ENCODE peak calls at places on chromosomes 11 and 22, in four cellular contexts. U is lower leg skin, F is A549, T is body of pancreas. C is an unnamed sample.

GRCh38 chr22:44211946-44212930 is 31.5 kb downstream of the PARVG start:
- DNase-seq in F (no peak), T (no peak), U (peak), C (no peak)

GRCh38 chr11:60447070-60447469 is 8.6 kb upstream of the MS4A1 start:
- DNase-seq in U (no peak), T (no peak), F (no peak), C (no peak)

GRCh38 chr11:73227571-73228211 is 9.6 kb downstream of the P2RY2 start:
- DNase-seq in F (no peak), U (peak), T (peak), C (no peak)

GRCh38 chr22:25702046-25702445 is 39.9 kb upstream of the MYO18B start:
- DNase-seq in U (no peak), F (no peak), T (no peak), C (peak)

GRCh38 chr11:35177370-35177769 is 38.4 kb downstream of the CD44 start:
- DNase-seq in F (no peak), T (no peak), U (no peak), C (no peak)

GRCh38 chr11:119066481-119066880 is 1.1 kb upstream of the VPS11 start:
- DNase-seq in F (no peak), U (no peak), T (no peak), C (peak)

GRCh38 chr11:2216400-2217064 is 44.9 kb upstream of the TH start:
- DNase-seq in F (no peak), U (peak), T (no peak), C (peak)

GRCh38 chr22:25563757-25564319 is 637 bp upstream of the GRK3 start:
- DNase-seq in T (peak), F (no peak), U (no peak), C (peak)

GRCh38 chr11:15885913-15886698 is 470.2 kb downstream of the SOX6 start:
- DNase-seq in F (no peak), T (no peak), U (no peak), C (no peak)

GRCh38 chr11:74932797-74933196 is 16.1 kb downstream of the XRRA1 start:
- DNase-seq in U (no peak), F (no peak), T (no peak), C (no peak)

GRCh38 chr11:69645801-69646492 is 5.0 kb downstream of the CCND1 start:
- DNase-seq in U (no peak), F (no peak), T (no peak), C (no peak)

GRCh38 chr11:67293090-67293489 is 4.0 kb downstream of the ANKRD13D start:
- DNase-seq in U (no peak), F (no peak), T (no peak), C (no peak)

GRCh38 chr11:59556883-59557205 is 45.5 kb downstream of the OR4D9 start:
- DNase-seq in T (no peak), F (peak), U (no peak), C (peak)

GRCh38 chr11:7899418-7899817 is 31.6 kb downstream of the OR10A6 start:
- DNase-seq in U (no peak), T (no peak), F (no peak), C (no peak)

GRCh38 chr11:3994030-3994640 is 100.5 kb upstream of the RRM1 start:
- DNase-seq in F (peak), T (no peak), U (no peak), C (peak)

GRCh38 chr11:73154178-73154577 is 12.1 kb upstream of the FCHSD2 start:
- DNase-seq in U (peak), F (no peak), T (no peak), C (peak)

GRCh38 chr22:42769574-42770447 is 49.1 kb upstream of the A4GALT start:
- DNase-seq in F (peak), U (no peak), T (peak), C (peak)

GRCh38 chr11:123168955-123169484 is 26.0 kb downstream of the CLMP start:
- DNase-seq in T (no peak), F (no peak), U (peak), C (no peak)

GRCh38 chr22:19461506-19461905 is 14.0 kb upstream of the C22orf39 start:
- DNase-seq in U (no peak), F (no peak), T (no peak), C (no peak)

GRCh38 chr11:8948901-8949300 is 6.1 kb upstream of the ASCL3 start:
- DNase-seq in T (no peak), F (no peak), U (no peak), C (no peak)

GRCh38 chr11:19410032-19410431 is 169.3 kb upstream of the E2F8 start:
- DNase-seq in F (no peak), T (no peak), U (no peak), C (no peak)

GRCh38 chr11:83629775-83630174 is 343.6 kb upstream of the CCDC90B start:
- DNase-seq in F (no peak), U (no peak), T (no peak), C (no peak)

GRCh38 chr22:25475554-25476022 is 88.9 kb upstream of the GRK3 start:
- DNase-seq in F (peak), U (no peak), T (no peak), C (no peak)

GRCh38 chr11:108009497-108010360 is 1.0 kb downstream of the CUL5 start:
- DNase-seq in F (no peak), T (no peak), U (no peak), C (peak)

GRCh38 chr11:65870706-65871681 is 1.6 kb downstream of the EFEMP2 start:
- DNase-seq in T (no peak), U (no peak), F (no peak), C (peak)

GRCh38 chr11:107777094-107777493 is 65.2 kb upstream of the SLN start:
- DNase-seq in U (no peak), T (no peak), F (no peak), C (no peak)

GRCh38 chr11:70556884-70557741 is 158.8 kb downstream of the CTTN start:
- DNase-seq in U (no peak), F (peak), T (no peak), C (peak)

GRCh38 chr22:48670747-48671146 is 1156.9 kb downstream of the BRD1 start:
- DNase-seq in T (no peak), U (no peak), F (no peak), C (no peak)

GRCh38 chr22:17957683-17958082 is 66.7 kb downstream of the MICAL3 start:
- DNase-seq in U (no peak), F (no peak), T (no peak), C (no peak)

GRCh38 chr11:76152741-76153608 is 53.3 kb downstream of the WNT11 start:
- DNase-seq in T (no peak), F (no peak), U (peak), C (no peak)

GRCh38 chr11:22688914-22689313 is 22.5 kb downstream of the GAS2 start:
- DNase-seq in T (no peak), U (no peak), F (no peak), C (no peak)

GRCh38 chr11:86508604-86509471 is 134.2 kb downstream of the CCDC81 start:
- DNase-seq in T (no peak), U (no peak), F (peak), C (no peak)

GRCh38 chr11:114678125-114679036 is at the start of gene NXPE2:
- DNase-seq in T (no peak), F (peak), U (no peak), C (no peak)

GRCh38 chr22:23053051-23053707 is 17.1 kb upstream of the GNAZ start:
- DNase-seq in U (peak), F (no peak), T (no peak), C (no peak)

GRCh38 chr22:48742556-48743343 is 1084.9 kb downstream of the BRD1 start:
- DNase-seq in F (no peak), U (peak), T (no peak), C (no peak)

GRCh38 chr11:15826826-15827225 is 529.5 kb downstream of the SOX6 start:
- DNase-seq in F (peak), U (no peak), T (peak), C (peak)

GRCh38 chr11:10984250-10984649 is 126.4 kb upstream of the ZBED5 start:
- DNase-seq in T (no peak), F (peak), U (no peak), C (peak)

GRCh38 chr11:29153078-29153477 is 863.8 kb downstream of the KCNA4 start:
- DNase-seq in T (no peak), F (no peak), U (no peak), C (no peak)

GRCh38 chr11:17921620-17922473 is 91.0 kb downstream of the SERGEF start:
- DNase-seq in F (no peak), U (no peak), T (no peak), C (peak)
- H3K4me3 ChIP-seq in F (no peak), U (no peak), T (no peak), C (no peak)

GRCh38 chr11:95792700-95793099 is 2.4 kb downstream of the CEP57 start:
- DNase-seq in U (no peak), T (no peak), F (no peak), C (no peak)
- TF ChIP-seq CTCF in U (no peak), T (no peak), F (no peak), C (no peak)

GRCh38 chr22:27638329-27639179 is 163.0 kb downstream of the MN1 start:
- DNase-seq in T (no peak), F (no peak), U (no peak), C (no peak)

GRCh38 chr22:27644566-27644965 is 157.0 kb downstream of the MN1 start:
- DNase-seq in U (no peak), T (no peak), F (no peak), C (no peak)

GRCh38 chr22:27641049-27641790 is 160.3 kb downstream of the MN1 start:
- DNase-seq in T (no peak), U (no peak), F (no peak), C (no peak)

GRCh38 chr22:27639180-27640086 is 162.1 kb downstream of the MN1 start:
- DNase-seq in T (no peak), F (no peak), U (no peak), C (no peak)

DNA sequence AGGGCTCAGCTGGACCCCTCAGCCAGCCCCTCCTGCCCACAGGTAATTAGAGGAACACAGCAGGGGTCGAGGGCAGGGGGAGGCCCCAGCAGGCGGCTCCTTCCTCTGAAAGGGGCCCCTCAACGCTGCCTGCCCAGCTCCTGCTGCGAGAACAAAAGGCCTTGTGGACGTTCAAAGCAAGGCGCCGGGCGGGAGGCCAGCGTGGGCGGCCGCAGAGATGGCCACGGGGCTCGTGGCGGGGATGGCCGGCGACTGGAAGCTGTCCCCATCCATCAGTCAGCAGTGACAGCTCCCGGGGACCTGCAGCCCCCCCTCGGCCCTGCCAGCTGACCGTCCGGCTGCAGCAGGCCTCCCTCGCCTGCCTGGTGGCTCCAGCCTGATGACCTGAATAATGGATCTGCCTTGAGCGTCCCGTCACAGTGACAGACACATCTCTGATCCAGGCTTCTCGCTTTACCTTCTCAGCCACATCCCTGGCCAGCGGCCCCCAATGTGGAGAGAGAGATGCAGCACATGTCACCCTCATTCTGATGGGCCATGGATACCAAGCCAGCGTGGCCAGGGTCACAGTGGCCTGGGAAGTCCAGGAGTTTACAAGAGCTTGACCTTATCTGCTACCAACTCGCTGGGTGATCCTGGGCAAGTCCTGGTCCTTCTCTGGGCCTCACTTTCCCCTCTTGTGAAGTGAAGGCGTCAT is 159.3 kb downstream of the MN1 start:
- DNase-seq in T (no peak), F (no peak), U (no peak), C (no peak)
- TF ChIP-seq POLR2A in T (no peak), F (no peak), U (no peak), C (no peak)

GRCh38 chr11:62552931-62553838 is 6.6 kb upstream of the AHNAK start:
- DNase-seq in F (peak), T (peak), U (peak), C (peak)
- H3K4me3 ChIP-seq in F (peak), T (no peak), U (no peak), C (peak)

GRCh38 chr11:116643521-116643920 is 129.3 kb downstream of the BUD13 start:
- DNase-seq in F (no peak), T (no peak), U (peak), C (no peak)

GRCh38 chr11:116642902-116643301 is 129.9 kb downstream of the BUD13 start:
- DNase-seq in F (no peak), T (no peak), U (peak), C (no peak)

GRCh38 chr11:116646191-116646590 is 126.6 kb downstream of the BUD13 start:
- DNase-seq in U (peak), F (no peak), T (no peak), C (no peak)

GRCh38 chr11:116644201-116644947 is 128.4 kb downstream of the BUD13 start:
- DNase-seq in F (no peak), T (no peak), U (peak), C (no peak)

GRCh38 chr11:116644948-116645305 is 127.9 kb downstream of the BUD13 start:
- DNase-seq in U (peak), F (no peak), T (no peak), C (no peak)
- TF ChIP-seq CTCF in U (no peak), F (no peak), T (no peak), C (no peak)